ENCODE peak calls at places on chromosomes 2 and 18, in four cellular contexts. R is HTR-8/SVneo, Q is heart left ventricle, C is foreskin fibroblast. M is an unnamed sample.

GRCh38 chr2:154623819-154624218 is 74.7 kb upstream of the KCNJ3 start:
- DNase-seq in R (peak; percentile 34), Q (no peak), C (peak; percentile 0), M (peak; percentile 46)

GRCh38 chr2:179096090-179096489 is 46.2 kb upstream of the CCDC141 start:
- DNase-seq in R (no peak), Q (no peak), C (no peak), M (no peak)

GRCh38 chr2:202069189-202070050 is 3.6 kb upstream of the KIAA2012 start:
- DNase-seq in R (no peak), Q (no peak), C (no peak), M (no peak)

GRCh38 chr18:23306842-23307241 is 146.2 kb upstream of the RIOK3 start:
- DNase-seq in R (no peak), Q (no peak), C (no peak), M (no peak)

GRCh38 chr2:150487537-150488429 is at the start of gene RND3:
- DNase-seq in R (peak; percentile 89), Q (peak; percentile 97), C (peak; percentile 98), M (peak; percentile 98)

GRCh38 chr2:105262662-105263091 is 21.1 kb downstream of the GPR45 start:
- DNase-seq in R (no peak), Q (no peak), C (no peak), M (no peak)

GRCh38 chr18:50410008-50410407 is 35.2 kb downstream of the SKA1 start:
- DNase-seq in R (no peak), Q (no peak), C (no peak), M (no peak)

GRCh38 chr2:205358351-205358815 is 323.9 kb upstream of the NRP2 start:
- DNase-seq in R (peak; percentile 7), Q (no peak), C (no peak), M (no peak)

GRCh38 chr2:132037527-132038178 is 124.1 kb downstream of the ANKRD30BL start:
- DNase-seq in R (no peak), Q (peak; percentile 30), C (no peak), M (no peak)

GRCh38 chr2:112154246-112155110 is 16.3 kb downstream of the FBLN7 start:
- DNase-seq in R (no peak), Q (no peak), C (no peak), M (peak; percentile 35)

GRCh38 chr18:26466026-26466425 is 82.3 kb downstream of the KCTD1 start:
- DNase-seq in R (no peak), Q (no peak), C (no peak), M (no peak)

GRCh38 chr2:183428881-183429280 is 304.6 kb downstream of the NUP35 start:
- DNase-seq in R (no peak), Q (no peak), C (no peak), M (no peak)

GRCh38 chr2:33322099-33322498 is 154.3 kb upstream of the RASGRP3 start:
- DNase-seq in R (no peak), Q (peak; percentile 58), C (peak; percentile 69), M (no peak)

GRCh38 chr2:228446732-228447131 is 265.2 kb upstream of the SPHKAP start:
- DNase-seq in R (no peak), Q (peak; percentile 59), C (no peak), M (no peak)

GRCh38 chr18:12376034-12376717 is 851 bp downstream of the AFG3L2 start:
- DNase-seq in R (no peak), Q (peak; percentile 72), C (no peak), M (peak; percentile 56)

GRCh38 chr2:54704688-54705605 is 18.5 kb upstream of the EML6 start:
- DNase-seq in R (peak; percentile 61), Q (no peak), C (no peak), M (no peak)

GRCh38 chr2:201158111-201158929 is 24.6 kb upstream of the CASP10 start:
- DNase-seq in R (peak; percentile 77), Q (peak; percentile 73), C (peak; percentile 59), M (no peak)

GRCh38 chr18:51196116-51196810 is 1.2 kb downstream of the MEX3C start:
- DNase-seq in R (no peak), Q (peak; percentile 54), C (no peak), M (peak; percentile 63)

GRCh38 chr18:55999641-56000040 is 411.6 kb upstream of the TCF4 start:
- DNase-seq in R (no peak), Q (no peak), C (peak; percentile 30), M (no peak)

GRCh38 chr18:58579561-58580047 is 49.3 kb downstream of the ALPK2 start:
- DNase-seq in R (peak; percentile 51), Q (no peak), C (peak; percentile 70), M (no peak)

GRCh38 chr2:95060446-95061118 is 35.1 kb downstream of the MAL start:
- DNase-seq in R (no peak), Q (no peak), C (no peak), M (no peak)

GRCh38 chr18:30828700-30829099 is 213.8 kb downstream of the DSC3 start:
- DNase-seq in R (no peak), Q (no peak), C (no peak), M (no peak)

GRCh38 chr2:30514861-30515435 is 67.9 kb downstream of the LCLAT1 start:
- DNase-seq in R (no peak), Q (no peak), C (no peak), M (no peak)

GRCh38 chr2:45460825-45461224 is 150.2 kb downstream of the SRBD1 start:
- DNase-seq in R (no peak), Q (no peak), C (no peak), M (no peak)

GRCh38 chr2:42353792-42354429 is 7.1 kb downstream of the COX7A2L start:
- DNase-seq in R (no peak), Q (no peak), C (no peak), M (no peak)

GRCh38 chr2:235641333-235641732 is 147.5 kb downstream of the AGAP1 start:
- DNase-seq in R (no peak), Q (no peak), C (peak; percentile 53), M (no peak)

GRCh38 chr18:57951999-57952774 is 91.8 kb upstream of the NEDD4L start:
- DNase-seq in R (no peak), Q (no peak), C (no peak), M (no peak)

GRCh38 chr2:7452110-7452851 is 535.1 kb downstream of the RNF144A start:
- DNase-seq in R (no peak), Q (no peak), C (no peak), M (no peak)

GRCh38 chr2:136006658-136007057 is 21.2 kb upstream of the DARS1 start:
- DNase-seq in R (peak; percentile 25), Q (no peak), C (peak; percentile 5), M (no peak)

M was measured in ureter.